ENCODE peak calls at places on chromosomes 7 and 10, in nine cellular contexts. V is upper lobe of right lung; X is activated CD8-positive, alpha-beta memory T cell treated with anti-CD3 and anti-CD28 coated beads, Interleukin-2, amount 50 U/mL, for 48 hours; I is iPS-NIHi11; H is activated T-helper 1 cell treated with anti-CD3 and anti-CD28 coated beads, Interleukin-12 subunit alpha, Interleukin-12 subunit beta, Interleukin-2, Interleukin-4 antibody, amounts not matched to agents 30 ng/mL and 10 ng/mL and 1 ng/mL, durations not matched to agents 14 hours and 24 hours and 36 hours; C is SK-MEL-5; O is KBM-7; Y is A549; S is Calu3. F is an unnamed sample.

GRCh38 chr10:112842832-112843360 is 107.2 kb upstream of the TCF7L2 start:
- DNase-seq in O (peak; percentile 23), H (no peak), S (no peak), V (no peak), Y (no peak), C (peak; percentile 23), X (no peak), I (no peak), F (no peak)

GRCh38 chr7:140223515-140224221 is 46.9 kb upstream of the KDM7A start:
- DNase-seq in C (no peak), Y (no peak), S (no peak), H (peak; percentile 38), V (no peak), X (no peak), I (no peak), O (no peak), F (no peak)

GRCh38 chr10:76640765-76641164 is 996.8 kb downstream of the KCNMA1 start:
- DNase-seq in C (peak; percentile 20), H (no peak), X (no peak), Y (no peak), I (no peak), S (no peak), O (no peak), V (no peak), F (no peak)

GRCh38 chr7:21142081-21142480 is 285.8 kb upstream of the SP4 start:
- DNase-seq in X (no peak), O (no peak), C (no peak), V (no peak), I (no peak), H (no peak), Y (no peak), S (peak; percentile 52), F (no peak)

GRCh38 chr7:106089647-106090046 is 22.5 kb downstream of the SYPL1 start:
- DNase-seq in I (no peak), V (no peak), Y (no peak), C (no peak), H (no peak), X (no peak), S (no peak), O (no peak), F (no peak)

GRCh38 chr7:44587843-44588711 is 6.0 kb upstream of the TMED4 start:
- DNase-seq in I (no peak), X (no peak), C (peak; percentile 81), O (peak; percentile 80), H (peak; percentile 42), V (no peak), S (peak; percentile 81), Y (no peak), F (peak; percentile 29)

GRCh38 chr7:26675143-26675887 is 189.1 kb downstream of the SKAP2 start:
- DNase-seq in I (no peak), V (no peak), S (no peak), H (no peak), O (no peak), C (no peak), Y (no peak), X (no peak), F (no peak)

GRCh38 chr10:107442035-107442505 is 277.6 kb upstream of the SORCS1 start:
- DNase-seq in I (no peak), X (no peak), Y (no peak), S (no peak), C (peak; percentile 82), H (no peak), O (no peak), V (no peak), F (no peak)

GRCh38 chr10:129389194-129389593 is 77.8 kb upstream of the MGMT start:
- DNase-seq in I (no peak), X (no peak), S (no peak), O (no peak), C (no peak), Y (no peak), V (peak; percentile 29), H (no peak), F (no peak)

GRCh38 chr7:68963547-68963946 is 634.7 kb upstream of the AUTS2 start:
- DNase-seq in Y (no peak), V (no peak), C (no peak), I (no peak), H (no peak), S (no peak), O (no peak), X (no peak), F (no peak)

GRCh38 chr7:455110-455928 is 64.3 kb downstream of the PDGFA start:
- DNase-seq in O (peak; percentile 13), H (no peak), I (no peak), S (peak; percentile 92), X (no peak), Y (no peak), V (no peak), C (no peak), F (no peak)

GRCh38 chr10:109902992-109903947 is 20.0 kb downstream of the XPNPEP1 start:
- DNase-seq in Y (no peak), S (no peak), X (no peak), I (no peak), H (no peak), O (no peak), C (no peak), V (no peak), F (no peak)

GRCh38 chr10:72563327-72563932 is 62.4 kb downstream of the MICU1 start:
- DNase-seq in Y (no peak), S (no peak), V (no peak), X (no peak), O (no peak), I (no peak), C (peak; percentile 5), H (peak; percentile 34), F (no peak)

GRCh38 chr10:33032354-33033254 is 74.6 kb upstream of the ITGB1 start:
- DNase-seq in C (no peak), Y (peak; percentile 44), X (no peak), O (no peak), I (no peak), S (peak; percentile 15), H (no peak), V (no peak), F (no peak)

GRCh38 chr7:48139461-48139860 is 31.8 kb upstream of the ABCA13 start:
- DNase-seq in O (no peak), H (no peak), S (peak; percentile 60), I (peak; percentile 17), Y (peak; percentile 16), C (peak; percentile 84), V (no peak), X (no peak), F (peak; percentile 70)

GRCh38 chr7:3520206-3520605 is 219.2 kb downstream of the SDK1 start:
- DNase-seq in S (no peak), I (no peak), C (no peak), H (no peak), Y (no peak), X (no peak), V (no peak), O (no peak), F (no peak)

F was measured in GM23338.